ENCODE peak calls at places on chromosome 9, in seven cellular contexts. L is A673, O is cardiac muscle cell, Q is OCI-LY7, B is A549, Z is mucosa of descending colon, S is stomach. E is an unnamed sample.

GRCh38 chr9:20906326-20906725 is 125.1 kb downstream of the HACD4 start:
- DNase-seq in B (no peak), Z (no peak), L (no peak), O (no peak), S (no peak), Q (no peak), E (no peak)

GRCh38 chr9:99000480-99001395 is 57.0 kb downstream of the COL15A1 start:
- DNase-seq in S (peak), O (peak), L (peak), Z (peak), Q (peak), B (peak), E (peak)

GRCh38 chr9:109014267-109015025 is 1.1 kb upstream of the CTNNAL1 start:
- DNase-seq in S (no peak), O (peak), Z (peak), Q (no peak), L (peak), B (peak), E (no peak)

GRCh38 chr9:82597225-82598158 is 465.4 kb downstream of the RASEF start:
- DNase-seq in B (no peak), Q (no peak), L (no peak), S (peak), Z (no peak), O (peak), E (no peak)

GRCh38 chr9:90774682-90775081 is 26.9 kb upstream of the SYK start:
- DNase-seq in S (no peak), Z (no peak), O (no peak), Q (peak), L (no peak), B (no peak), E (peak)

GRCh38 chr9:90987566-90987965 is 185.9 kb downstream of the SYK start:
- DNase-seq in S (no peak), L (no peak), Z (no peak), B (no peak), O (no peak), Q (no peak), E (no peak)

GRCh38 chr9:135241381-135242380 is 154.2 kb downstream of the OLFM1 start:
- DNase-seq in Z (no peak), B (no peak), O (no peak), S (no peak), Q (no peak), L (no peak), E (no peak)

GRCh38 chr9:114174876-114175771 is 19.8 kb downstream of the COL27A1 start:
- DNase-seq in S (no peak), B (no peak), Q (no peak), Z (peak), O (peak), L (no peak), E (no peak)

GRCh38 chr9:14312721-14313377 is 1.1 kb downstream of the NFIB start:
- DNase-seq in Z (peak), S (no peak), B (peak), L (no peak), Q (no peak), O (no peak), E (no peak)

GRCh38 chr9:2260401-2261306 is 245.5 kb downstream of the SMARCA2 start:
- DNase-seq in Z (no peak), S (peak), Q (no peak), O (peak), B (peak), L (peak), E (no peak)

GRCh38 chr9:95506438-95506691 is 10.4 kb downstream of the PTCH1 start:
- DNase-seq in O (peak), S (no peak), L (peak), Q (peak), B (peak), Z (peak), E (peak)

GRCh38 chr9:13863112-13863511 is 450.8 kb downstream of the NFIB start:
- DNase-seq in S (no peak), Q (no peak), B (no peak), Z (no peak), O (peak), L (peak), E (no peak)

GRCh38 chr9:97559111-97559514 is 57.6 kb downstream of the TMOD1 start:
- DNase-seq in L (no peak), Q (no peak), Z (no peak), B (no peak), O (no peak), S (no peak), E (peak)

GRCh38 chr9:7088598-7088997 is 330.8 kb downstream of the KDM4C start:
- DNase-seq in S (no peak), B (no peak), L (peak), Q (no peak), O (peak), Z (no peak), E (no peak)

GRCh38 chr9:96441798-96442445 is 8.0 kb upstream of the HABP4 start:
- DNase-seq in B (peak), Q (peak), Z (no peak), S (no peak), L (peak), O (peak), E (peak)

GRCh38 chr9:19408693-19409405 is at the start of gene ACER2:
- DNase-seq in Q (peak), S (peak), L (peak), B (peak), O (peak), Z (peak), E (peak)

GRCh38 chr9:117927354-117927753 is 223.2 kb downstream of the TLR4 start:
- DNase-seq in Z (no peak), B (no peak), Q (peak), O (no peak), L (no peak), S (no peak), E (no peak)
- TF ChIP-seq CTCF in Z (no peak), B (no peak), Q (peak), O (no peak), L (no peak), S (peak), E (no peak)

GRCh38 chr9:123268240-123268949 is at the start of gene STRBP:
- DNase-seq in Q (peak), Z (peak), L (peak), B (peak), O (peak), S (peak), E (peak)
- TF ChIP-seq CTCF in Q (no peak), Z (no peak), L (no peak), B (no peak), O (no peak), S (no peak), E (peak)

DNA sequence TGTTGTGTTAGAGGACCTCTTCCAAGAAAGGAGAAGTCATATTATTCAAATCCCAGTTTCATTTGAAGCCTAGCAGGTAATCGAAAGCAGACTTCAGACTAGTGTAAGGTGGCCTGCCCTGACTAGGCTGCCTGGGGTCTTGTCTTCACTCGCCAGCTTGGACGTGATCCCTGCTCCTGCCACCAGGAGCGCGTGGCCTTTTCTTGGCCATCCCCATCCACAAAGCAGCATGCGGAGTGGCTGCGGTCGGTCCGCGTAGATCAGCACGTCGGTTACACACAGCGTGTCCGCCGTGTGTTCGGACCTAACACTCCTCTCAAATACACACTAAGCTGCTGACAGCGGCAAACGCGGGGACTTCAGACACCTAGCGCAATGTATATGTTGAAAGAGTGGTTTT is 37.3 kb downstream of the CFAP77 start:
- DNase-seq in B (no peak), L (no peak), O (no peak), Q (no peak), S (no peak), Z (no peak), E (no peak)
- TF ChIP-seq CTCF in B (no peak), L (peak), O (peak), Q (no peak), S (no peak), Z (no peak), E (no peak)

DNA sequence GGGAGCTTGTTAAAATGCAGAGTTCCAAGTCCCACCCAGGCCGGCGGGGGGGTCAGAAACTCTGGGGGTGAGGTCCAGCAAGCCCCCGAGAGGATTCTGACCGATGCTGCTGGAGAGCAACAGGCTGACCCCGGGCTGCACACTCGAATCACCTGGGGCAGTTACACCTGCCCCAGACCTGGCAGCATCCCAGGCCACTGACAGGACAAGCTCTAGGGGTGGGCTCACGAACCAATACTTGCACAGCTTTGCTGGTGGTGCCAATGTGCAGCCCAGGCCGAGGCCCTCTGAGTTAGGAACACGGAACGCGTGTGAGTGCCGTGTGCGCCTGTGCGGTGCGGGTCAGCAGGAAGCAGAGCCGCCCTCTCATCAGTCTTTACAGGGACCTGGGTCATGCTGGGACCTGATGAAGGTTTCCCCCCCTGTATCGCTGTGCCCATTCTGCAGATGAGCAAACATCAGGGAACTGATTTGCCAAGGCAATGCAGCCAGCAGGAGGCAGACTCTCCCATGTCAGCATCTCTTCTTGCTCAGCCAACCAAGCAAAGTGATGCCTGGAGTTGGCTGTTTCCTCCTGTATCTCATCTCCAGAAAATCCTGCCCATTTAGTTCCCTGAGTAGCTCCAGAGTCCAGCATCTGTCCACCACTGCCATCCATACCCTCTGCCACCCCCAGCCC is 16.3 kb downstream of the FAM163B start:
- DNase-seq in Z (no peak), O (peak), L (no peak), S (no peak), B (no peak), Q (peak), E (peak)
- TF ChIP-seq CTCF in Z (no peak), O (peak), L (peak), S (no peak), B (peak), Q (peak), E (no peak)

E was measured in GM13976.